ENCODE peak calls at places on chromosomes 11 and 22, in ten cellular contexts. D is H1; V is fibroblast of lung; I is pancreas; C is AG04450; O is left lung; L is SK-N-SH; Y is ovary; J is heart left ventricle; N is CD8-positive, alpha-beta memory T cell. B is an unnamed sample.

GRCh38 chr22:39135092-39135896 is 17.2 kb downstream of the CBX7 start:
- DNase-seq in D (peak), V (peak), I (no peak), C (no peak), O (peak), L (peak), Y (peak), J (peak), N (peak), B (no peak)

GRCh38 chr11:27215471-27216267 is 147.3 kb downstream of the CCDC34 start:
- DNase-seq in D (no peak), V (no peak), I (peak), C (no peak), O (peak), L (no peak), Y (peak), J (peak), N (no peak), B (no peak)

GRCh38 chr22:27988704-27989103 is 69.6 kb upstream of the PITPNB start:
- DNase-seq in D (no peak), V (no peak), I (no peak), C (no peak), O (no peak), L (no peak), Y (no peak), J (no peak), N (no peak), B (no peak)

GRCh38 chr22:30241576-30242371 is 4.8 kb downstream of the LIF start:
- DNase-seq in D (no peak), V (peak), I (no peak), C (no peak), O (peak), L (no peak), Y (no peak), J (no peak), N (no peak), B (no peak)

GRCh38 chr11:117818036-117818858 is 6.3 kb downstream of the FXYD2 start:
- DNase-seq in D (no peak), V (peak), I (no peak), C (no peak), O (peak), L (no peak), Y (no peak), J (no peak), N (no peak), B (peak)

GRCh38 chr11:17846852-17847453 is 112.4 kb downstream of the KCNC1 start:
- DNase-seq in D (no peak), V (peak), I (no peak), C (no peak), O (no peak), L (no peak), Y (no peak), J (peak), N (no peak), B (no peak)

GRCh38 chr11:69094915-69095290 is 46.2 kb downstream of the TPCN2 start:
- DNase-seq in D (no peak), V (no peak), I (no peak), C (no peak), O (peak), L (no peak), Y (no peak), J (no peak), N (no peak), B (no peak)

GRCh38 chr11:27717801-27718229 is 17.6 kb upstream of the BDNF start:
- DNase-seq in D (no peak), V (peak), I (no peak), C (no peak), O (no peak), L (no peak), Y (no peak), J (no peak), N (no peak), B (no peak)

GRCh38 chr11:128473631-128474030 is 113.7 kb downstream of the ETS1 start:
- DNase-seq in D (no peak), V (no peak), I (no peak), C (no peak), O (no peak), L (no peak), Y (no peak), J (no peak), N (peak), B (no peak)

GRCh38 chr11:75813622-75814039 is 1.4 kb upstream of the UVRAG start:
- DNase-seq in D (no peak), V (no peak), I (no peak), C (no peak), O (no peak), L (no peak), Y (no peak), J (no peak), N (no peak), B (no peak)

GRCh38 chr22:23219317-23219716 is 39.0 kb downstream of the BCR start:
- DNase-seq in D (no peak), V (no peak), I (no peak), C (no peak), O (no peak), L (no peak), Y (no peak), J (no peak), N (no peak), B (no peak)

GRCh38 chr22:23219787-23220484 is 39.6 kb downstream of the BCR start:
- DNase-seq in D (no peak), V (peak), I (no peak), C (no peak), O (peak), L (no peak), Y (no peak), J (no peak), N (no peak), B (no peak)

GRCh38 chr22:23222033-23222840 is 41.9 kb downstream of the BCR start:
- DNase-seq in D (no peak), V (no peak), I (no peak), C (no peak), O (no peak), L (no peak), Y (no peak), J (no peak), N (no peak), B (no peak)

GRCh38 chr22:23221351-23221804 is 41.1 kb downstream of the BCR start:
- DNase-seq in D (no peak), V (no peak), I (no peak), C (no peak), O (no peak), L (no peak), Y (no peak), J (no peak), N (no peak), B (no peak)

GRCh38 chr22:23220485-23221350 is 40.4 kb downstream of the BCR start:
- DNase-seq in D (no peak), V (peak), I (no peak), C (no peak), O (no peak), L (no peak), Y (no peak), J (no peak), N (no peak), B (peak)
- H3K27ac ChIP-seq in D (no peak), V (peak), I (no peak), C (no peak), O (peak), L (no peak), Y (no peak), J (peak), N (peak), B (no peak)

DNA sequence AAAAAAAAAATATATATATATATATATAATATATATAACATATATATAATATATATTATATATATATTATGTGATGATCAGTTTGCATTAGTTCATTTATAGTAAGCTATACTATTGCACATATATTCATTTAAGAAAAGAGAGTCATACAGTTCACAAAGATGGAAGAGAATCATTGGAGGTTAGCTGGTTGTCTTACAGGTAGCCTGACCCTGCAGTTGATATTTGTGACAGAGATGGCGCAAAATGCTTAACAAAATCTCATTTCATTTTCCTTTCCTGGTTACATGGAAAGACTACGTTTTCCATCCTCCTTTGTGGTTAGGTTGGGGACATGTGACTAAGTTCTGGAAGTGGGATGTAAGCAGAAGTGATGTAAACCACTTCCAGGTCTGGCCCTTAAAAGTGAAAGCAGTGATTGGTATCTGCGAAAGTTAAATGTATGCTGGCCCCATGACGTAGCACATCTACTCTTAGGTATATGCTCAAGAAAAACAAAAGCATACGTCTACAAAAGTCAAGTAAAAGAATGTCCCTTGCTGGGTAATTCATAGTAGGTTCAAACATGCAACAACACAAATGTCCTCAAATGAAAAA is 7.2 kb upstream of the TMEM135 start:
- DNase-seq in D (no peak), V (no peak), I (no peak), C (no peak), O (no peak), L (no peak), Y (no peak), J (no peak), N (no peak), B (no peak)
- H3K27ac ChIP-seq in D (no peak), V (no peak), I (no peak), C (no peak), O (no peak), L (no peak), Y (no peak), J (no peak), N (no peak), B (no peak)

DNA sequence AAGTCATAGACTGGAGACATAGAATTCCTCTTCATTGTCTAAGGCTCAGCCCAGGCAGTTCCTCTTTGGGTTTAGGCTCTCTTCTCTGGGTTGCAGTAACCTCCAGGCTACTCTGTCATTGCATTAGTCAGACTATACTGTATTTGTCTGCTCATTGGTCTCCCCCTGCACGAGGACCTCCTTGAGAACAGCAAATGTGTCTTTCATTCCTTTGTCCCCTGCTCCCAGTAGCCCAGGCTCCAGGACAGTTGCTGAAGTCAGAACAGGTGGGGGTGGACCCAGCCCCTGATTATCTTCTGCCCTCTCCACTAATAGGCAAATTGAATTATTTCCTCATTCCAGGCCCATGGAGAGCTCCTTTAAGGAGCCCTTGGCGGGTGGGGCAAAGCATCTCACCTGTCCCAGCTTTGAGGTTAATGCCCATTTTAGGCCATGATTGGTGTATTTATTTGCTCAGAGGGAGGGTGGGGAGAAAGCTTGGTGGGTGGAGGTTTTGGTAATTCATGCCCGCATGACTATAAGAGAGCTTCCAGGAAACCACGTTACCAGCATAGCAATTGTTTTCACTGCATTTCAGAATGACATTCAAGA is 40.9 kb downstream of the NAV2 start:
- DNase-seq in D (no peak), V (no peak), I (no peak), C (no peak), O (no peak), L (no peak), Y (no peak), J (no peak), N (no peak), B (no peak)
- H3K27ac ChIP-seq in D (no peak), V (no peak), I (no peak), C (no peak), O (peak), L (no peak), Y (no peak), J (no peak), N (no peak), B (no peak)

GRCh38 chr11:110128161-110128560 is 35.0 kb downstream of the ZC3H12C start:
- DNase-seq in D (peak), V (peak), I (no peak), C (no peak), O (no peak), L (peak), Y (no peak), J (no peak), N (no peak), B (no peak)
- H3K27ac ChIP-seq in D (no peak), V (no peak), I (no peak), C (no peak), O (no peak), L (no peak), Y (no peak), J (no peak), N (no peak), B (no peak)

DNA sequence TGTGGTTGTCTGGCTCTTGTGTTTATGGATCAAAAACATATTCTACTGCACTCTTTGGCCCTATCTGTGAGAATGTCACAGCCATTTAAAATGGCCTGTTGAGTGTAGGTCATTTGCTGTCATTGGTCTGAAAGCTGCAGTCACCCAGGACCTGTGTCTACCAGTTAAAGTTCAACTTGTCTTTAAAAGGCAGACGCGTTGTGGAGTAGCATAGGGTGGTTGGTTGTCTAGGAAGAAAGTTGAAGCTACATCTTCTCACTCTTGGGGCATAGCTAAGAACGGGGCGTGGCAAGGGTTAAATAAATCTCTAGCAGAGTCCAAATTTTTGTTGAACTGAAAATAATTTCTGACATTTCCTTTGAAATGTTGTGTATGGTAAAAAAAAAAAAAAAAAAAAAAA is 110.7 kb upstream of the E2F8 start:
- DNase-seq in D (no peak), V (no peak), I (no peak), C (no peak), O (no peak), L (no peak), Y (no peak), J (no peak), N (no peak), B (no peak)
- H3K27ac ChIP-seq in D (no peak), V (no peak), I (no peak), C (no peak), O (no peak), L (no peak), Y (no peak), J (no peak), N (no peak), B (no peak)

GRCh38 chr11:103844327-103845215 is 191.9 kb upstream of the DDI1 start:
- DNase-seq in D (no peak), V (no peak), I (no peak), C (no peak), O (no peak), L (no peak), Y (no peak), J (no peak), N (no peak), B (no peak)
- H3K27ac ChIP-seq in D (no peak), V (no peak), I (no peak), C (no peak), O (no peak), L (no peak), Y (no peak), J (no peak), N (no peak), B (no peak)

GRCh38 chr22:24806663-24807001 is 621 bp downstream of the SGSM1 start:
- DNase-seq in D (no peak), V (no peak), I (no peak), C (no peak), O (no peak), L (no peak), Y (no peak), J (no peak), N (no peak), B (no peak)

GRCh38 chr22:24807284-24807950 is 1.4 kb downstream of the SGSM1 start:
- DNase-seq in D (no peak), V (peak), I (no peak), C (no peak), O (no peak), L (peak), Y (peak), J (peak), N (no peak), B (no peak)

GRCh38 chr22:24803064-24803542 is 2.9 kb upstream of the SGSM1 start:
- DNase-seq in D (peak), V (peak), I (no peak), C (no peak), O (no peak), L (peak), Y (peak), J (peak), N (peak), B (peak)

GRCh38 chr22:24809331-24809730 is 3.3 kb downstream of the SGSM1 start:
- DNase-seq in D (no peak), V (no peak), I (no peak), C (no peak), O (no peak), L (peak), Y (no peak), J (no peak), N (no peak), B (no peak)

DNA sequence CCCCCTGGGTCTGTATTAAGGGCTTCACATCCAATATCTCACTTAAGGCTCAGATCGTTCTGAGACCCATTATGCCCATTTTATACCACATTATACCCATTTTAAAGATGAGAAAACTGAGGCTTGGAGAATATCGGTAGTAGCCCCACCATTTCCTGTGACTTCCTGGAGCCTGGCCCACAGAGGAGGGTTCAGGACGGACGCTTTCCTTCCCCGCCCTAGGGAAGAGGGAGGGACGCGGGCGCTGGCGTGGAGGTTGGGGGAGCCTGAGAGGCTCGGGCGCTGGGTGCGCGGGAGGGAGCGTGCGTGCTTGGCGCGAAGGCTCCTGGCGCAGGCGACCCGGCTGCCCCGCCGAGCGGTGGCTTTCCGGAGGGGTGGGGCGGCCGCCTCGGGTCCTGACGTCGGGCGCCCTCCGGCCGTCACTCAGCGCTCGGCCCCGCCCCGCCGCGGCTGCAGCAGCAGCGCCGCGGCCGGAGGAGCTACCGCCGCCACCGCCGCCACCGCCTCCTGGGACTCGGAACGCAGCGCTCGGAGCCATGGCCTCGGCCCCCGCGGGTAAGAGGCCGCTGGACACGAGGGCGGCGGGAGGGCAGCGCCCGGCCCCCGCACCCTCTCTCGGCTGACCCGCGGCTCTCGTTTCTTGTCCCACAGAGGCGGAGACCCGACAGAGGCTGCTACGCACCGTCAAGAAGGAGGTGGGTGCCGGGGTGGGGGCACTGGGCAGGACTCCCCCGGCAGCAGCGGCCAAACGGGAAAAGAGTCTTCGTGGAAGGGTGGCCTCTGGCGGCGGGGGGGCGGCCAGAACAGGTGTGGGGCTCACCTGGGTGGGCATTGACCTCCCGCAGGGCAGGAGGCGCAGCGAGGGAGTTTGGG is at the start of gene SGSM1:
- DNase-seq in D (peak), V (peak), I (peak), C (no peak), O (peak), L (peak), Y (peak), J (peak), N (peak), B (peak)
- H3K27ac ChIP-seq in D (no peak), V (no peak), I (peak), C (no peak), O (no peak), L (no peak), Y (peak), J (peak), N (no peak), B (peak)

GRCh38 chr22:17775781-17776470 is 1.7 kb upstream of the BID start:
- DNase-seq in D (no peak), V (no peak), I (no peak), C (no peak), O (no peak), L (no peak), Y (no peak), J (no peak), N (peak), B (no peak)

GRCh38 chr22:17777717-17778044 is 3.4 kb upstream of the BID start:
- DNase-seq in D (no peak), V (no peak), I (no peak), C (no peak), O (no peak), L (no peak), Y (no peak), J (no peak), N (no peak), B (no peak)

GRCh38 chr22:17778412-17778976 is 4.2 kb upstream of the BID start:
- DNase-seq in D (no peak), V (no peak), I (no peak), C (no peak), O (no peak), L (no peak), Y (no peak), J (no peak), N (no peak), B (no peak)

GRCh38 chr22:17774928-17775675 is 833 bp upstream of the BID start:
- DNase-seq in D (no peak), V (no peak), I (no peak), C (no peak), O (no peak), L (no peak), Y (no peak), J (no peak), N (no peak), B (no peak)

DNA sequence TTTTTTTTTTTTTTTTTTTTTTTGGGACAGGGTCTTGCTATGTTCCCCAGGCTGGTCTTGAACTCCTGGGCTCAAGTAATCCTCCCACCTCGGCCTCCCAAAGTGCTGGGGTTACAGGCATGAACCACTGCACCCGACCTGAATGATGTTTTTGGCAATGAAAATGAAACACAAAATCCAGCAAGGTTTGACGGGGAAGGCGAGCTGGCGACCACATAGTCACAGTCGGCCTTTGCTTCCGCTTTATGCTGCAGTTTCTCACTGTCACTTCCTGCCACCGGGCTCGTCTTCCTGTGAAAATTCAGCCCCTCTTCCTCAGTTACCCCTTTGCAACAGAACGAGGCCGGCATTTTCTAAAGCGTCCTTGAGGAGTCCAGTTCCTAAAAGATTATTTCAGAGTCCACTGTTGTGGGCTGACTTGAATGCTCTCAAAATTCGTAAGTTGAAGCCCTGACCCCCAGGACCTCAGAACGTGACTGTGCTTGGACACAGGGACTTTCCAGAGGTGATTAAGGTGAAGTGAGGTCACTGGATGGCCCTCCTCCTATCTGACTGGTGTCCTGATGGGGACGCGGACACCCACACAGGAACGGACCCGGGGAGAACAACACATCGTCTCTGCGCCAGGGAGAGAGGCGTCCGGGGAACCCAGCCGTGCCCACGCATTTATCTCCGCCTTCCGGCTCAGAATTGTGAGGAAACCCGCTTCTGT is 2.9 kb upstream of the BID start:
- DNase-seq in D (no peak), V (no peak), I (no peak), C (no peak), O (no peak), L (no peak), Y (no peak), J (peak), N (peak), B (peak)
- H3K27ac ChIP-seq in D (no peak), V (no peak), I (no peak), C (no peak), O (peak), L (no peak), Y (no peak), J (peak), N (peak), B (peak)

GRCh38 chr11:64314146-64314804 is 3.1 kb downstream of the TRMT112 start:
- DNase-seq in D (no peak), V (no peak), I (no peak), C (no peak), O (no peak), L (peak), Y (no peak), J (no peak), N (no peak), B (no peak)
- H3K27ac ChIP-seq in D (no peak), V (peak), I (peak), C (no peak), O (no peak), L (no peak), Y (peak), J (peak), N (no peak), B (no peak)

B was measured in CD8-positive, alpha-beta T cell.